ENCODE peak calls at places on chromosomes 1 and 21, in six cellular contexts. One of them, this sample, is unnamed.

GRCh38 chr1:206829875-206830274 is 35.5 kb upstream of the IL20 start:
- DNase-seq in K562: no peak
- DNase-seq in HepG2: no peak
- DNase-seq in SK-N-SH: no peak
- DNase-seq in HCT116: no peak
- DNase-seq in GM12878: no peak
- DNase-seq in this sample: no peak

GRCh38 chr1:108125312-108126138 is 74.6 kb downstream of the SLC25A24 start:
- DNase-seq in K562: peak
- DNase-seq in HepG2: peak
- DNase-seq in SK-N-SH: peak
- DNase-seq in HCT116: peak
- DNase-seq in GM12878: peak
- DNase-seq in this sample: peak

GRCh38 chr1:171139890-171140289 is 45.2 kb upstream of the FMO2 start:
- DNase-seq in K562: no peak
- DNase-seq in HepG2: no peak
- DNase-seq in SK-N-SH: no peak
- DNase-seq in HCT116: no peak
- DNase-seq in GM12878: no peak
- DNase-seq in this sample: no peak

GRCh38 chr1:119276558-119276957 is 92.0 kb upstream of the HAO2 start:
- DNase-seq in K562: peak
- DNase-seq in HepG2: no peak
- DNase-seq in SK-N-SH: no peak
- DNase-seq in HCT116: no peak
- DNase-seq in GM12878: no peak
- DNase-seq in this sample: no peak

GRCh38 chr1:44911042-44911441 is 68.0 kb upstream of the PTCH2 start:
- DNase-seq in K562: no peak
- DNase-seq in HepG2: no peak
- DNase-seq in SK-N-SH: no peak
- DNase-seq in HCT116: no peak
- DNase-seq in GM12878: no peak
- DNase-seq in this sample: no peak

GRCh38 chr1:45122724-45123123 is 83.7 kb downstream of the ZSWIM5 start:
- DNase-seq in K562: no peak
- DNase-seq in HepG2: no peak
- DNase-seq in SK-N-SH: no peak
- DNase-seq in HCT116: no peak
- DNase-seq in GM12878: no peak
- DNase-seq in this sample: no peak

GRCh38 chr1:170765712-170766330 is 101.9 kb downstream of the PRRX1 start:
- DNase-seq in K562: no peak
- DNase-seq in HepG2: no peak
- DNase-seq in SK-N-SH: no peak
- DNase-seq in HCT116: peak
- DNase-seq in GM12878: no peak
- DNase-seq in this sample: no peak

GRCh38 chr1:51190996-51191395 is 45.1 kb upstream of the RNF11 start:
- DNase-seq in K562: no peak
- DNase-seq in HepG2: no peak
- DNase-seq in SK-N-SH: no peak
- DNase-seq in HCT116: no peak
- DNase-seq in GM12878: no peak
- DNase-seq in this sample: no peak

GRCh38 chr1:217453816-217454215 is 177.1 kb downstream of the GPATCH2 start:
- DNase-seq in K562: no peak
- DNase-seq in HepG2: no peak
- DNase-seq in SK-N-SH: peak
- DNase-seq in HCT116: no peak
- DNase-seq in GM12878: no peak
- DNase-seq in this sample: no peak

GRCh38 chr1:3529099-3529729 is 74.7 kb downstream of the ARHGEF16 start:
- DNase-seq in K562: no peak
- DNase-seq in HepG2: no peak
- DNase-seq in SK-N-SH: no peak
- DNase-seq in HCT116: no peak
- DNase-seq in GM12878: no peak
- DNase-seq in this sample: no peak

GRCh38 chr1:92805216-92805615 is 20.3 kb upstream of the EVI5 start:
- DNase-seq in K562: no peak
- DNase-seq in HepG2: no peak
- DNase-seq in SK-N-SH: no peak
- DNase-seq in HCT116: no peak
- DNase-seq in GM12878: no peak
- DNase-seq in this sample: no peak

GRCh38 chr1:29236993-29237905 is 927 bp downstream of the PTPRU start:
- DNase-seq in K562: no peak
- DNase-seq in HepG2: peak
- DNase-seq in SK-N-SH: peak
- DNase-seq in HCT116: no peak
- DNase-seq in GM12878: no peak
- DNase-seq in this sample: no peak

GRCh38 chr1:232853994-232854532 is 48.8 kb downstream of the MAP10 start:
- DNase-seq in K562: no peak
- DNase-seq in HepG2: no peak
- DNase-seq in SK-N-SH: no peak
- DNase-seq in HCT116: no peak
- DNase-seq in GM12878: no peak
- DNase-seq in this sample: no peak

GRCh38 chr1:110963666-110964399 is at the start of gene LRIF1:
- DNase-seq in K562: peak
- DNase-seq in HepG2: peak
- DNase-seq in SK-N-SH: peak
- DNase-seq in HCT116: peak
- DNase-seq in GM12878: peak
- DNase-seq in this sample: peak

GRCh38 chr1:219917851-219918466 is 10.4 kb downstream of the SLC30A10 start:
- DNase-seq in K562: no peak
- DNase-seq in HepG2: peak
- DNase-seq in SK-N-SH: no peak
- DNase-seq in HCT116: peak
- DNase-seq in GM12878: no peak
- DNase-seq in this sample: peak

GRCh38 chr1:231626951-231627614 is 493 bp downstream of the DISC1 start:
- DNase-seq in K562: no peak
- DNase-seq in HepG2: peak
- DNase-seq in SK-N-SH: peak
- DNase-seq in HCT116: no peak
- DNase-seq in GM12878: no peak
- DNase-seq in this sample: no peak

GRCh38 chr21:16597768-16598167 is 868.0 kb downstream of the USP25 start:
- DNase-seq in K562: no peak
- DNase-seq in HepG2: no peak
- DNase-seq in SK-N-SH: no peak
- DNase-seq in HCT116: no peak
- DNase-seq in GM12878: no peak
- DNase-seq in this sample: no peak

GRCh38 chr1:89627596-89627962 is 5.3 kb upstream of the LRRC8C start:
- DNase-seq in K562: no peak
- DNase-seq in HepG2: peak
- DNase-seq in SK-N-SH: no peak
- DNase-seq in HCT116: no peak
- DNase-seq in GM12878: no peak
- DNase-seq in this sample: no peak

GRCh38 chr21:39669976-39670671 is 57.4 kb downstream of the B3GALT5 start:
- DNase-seq in K562: no peak
- DNase-seq in HepG2: no peak
- DNase-seq in SK-N-SH: no peak
- DNase-seq in HCT116: no peak
- DNase-seq in GM12878: no peak
- DNase-seq in this sample: no peak

GRCh38 chr1:8649027-8649426 is 168.4 kb downstream of the RERE start:
- DNase-seq in K562: no peak
- DNase-seq in HepG2: no peak
- DNase-seq in SK-N-SH: peak
- DNase-seq in HCT116: no peak
- DNase-seq in GM12878: no peak
- DNase-seq in this sample: no peak

GRCh38 chr1:151998611-151999362 is 5.1 kb upstream of the S100A10 start:
- DNase-seq in K562: no peak
- DNase-seq in HepG2: no peak
- DNase-seq in SK-N-SH: no peak
- DNase-seq in HCT116: no peak
- DNase-seq in GM12878: no peak
- DNase-seq in this sample: no peak

GRCh38 chr21:37620401-37620800 is 253.8 kb downstream of the DYRK1A start:
- DNase-seq in K562: no peak
- DNase-seq in HepG2: no peak
- DNase-seq in SK-N-SH: no peak
- DNase-seq in HCT116: no peak
- DNase-seq in GM12878: no peak
- DNase-seq in this sample: no peak

GRCh38 chr1:2443285-2444137 is 31.1 kb upstream of the PEX10 start:
- DNase-seq in K562: no peak
- DNase-seq in HepG2: no peak
- DNase-seq in SK-N-SH: peak
- DNase-seq in HCT116: no peak
- DNase-seq in GM12878: no peak
- DNase-seq in this sample: no peak

GRCh38 chr21:43639470-43640178 is 19.7 kb downstream of the HSF2BP start:
- DNase-seq in K562: no peak
- DNase-seq in HepG2: peak
- DNase-seq in SK-N-SH: no peak
- DNase-seq in HCT116: no peak
- DNase-seq in GM12878: no peak
- DNase-seq in this sample: no peak

GRCh38 chr1:209937996-209938959 is at the start of gene SYT14:
- DNase-seq in K562: no peak
- DNase-seq in HepG2: no peak
- DNase-seq in SK-N-SH: peak
- DNase-seq in HCT116: no peak
- DNase-seq in GM12878: no peak
- DNase-seq in this sample: no peak
- TF ChIP-seq CTCF in K562: no peak
- TF ChIP-seq CTCF in HepG2: no peak
- TF ChIP-seq CTCF in SK-N-SH: peak
- TF ChIP-seq CTCF in HCT116: no peak
- TF ChIP-seq CTCF in GM12878: no peak
- TF ChIP-seq CTCF in this sample: no peak

GRCh38 chr1:94856868-94857267 is 36.7 kb downstream of the SLC44A3 start:
- DNase-seq in K562: no peak
- DNase-seq in HepG2: no peak
- DNase-seq in SK-N-SH: no peak
- DNase-seq in HCT116: no peak
- DNase-seq in GM12878: no peak
- DNase-seq in this sample: no peak

GRCh38 chr1:94855307-94855700 is 35.1 kb downstream of the SLC44A3 start:
- DNase-seq in K562: no peak
- DNase-seq in HepG2: no peak
- DNase-seq in SK-N-SH: no peak
- DNase-seq in HCT116: no peak
- DNase-seq in GM12878: no peak
- DNase-seq in this sample: no peak

GRCh38 chr1:94859157-94859556 is 39.0 kb downstream of the SLC44A3 start:
- DNase-seq in K562: no peak
- DNase-seq in HepG2: no peak
- DNase-seq in SK-N-SH: peak
- DNase-seq in HCT116: no peak
- DNase-seq in GM12878: no peak
- DNase-seq in this sample: no peak

GRCh38 chr1:94856004-94856403 is 35.8 kb downstream of the SLC44A3 start:
- DNase-seq in K562: no peak
- DNase-seq in HepG2: no peak
- DNase-seq in SK-N-SH: no peak
- DNase-seq in HCT116: no peak
- DNase-seq in GM12878: no peak
- DNase-seq in this sample: no peak

DNA sequence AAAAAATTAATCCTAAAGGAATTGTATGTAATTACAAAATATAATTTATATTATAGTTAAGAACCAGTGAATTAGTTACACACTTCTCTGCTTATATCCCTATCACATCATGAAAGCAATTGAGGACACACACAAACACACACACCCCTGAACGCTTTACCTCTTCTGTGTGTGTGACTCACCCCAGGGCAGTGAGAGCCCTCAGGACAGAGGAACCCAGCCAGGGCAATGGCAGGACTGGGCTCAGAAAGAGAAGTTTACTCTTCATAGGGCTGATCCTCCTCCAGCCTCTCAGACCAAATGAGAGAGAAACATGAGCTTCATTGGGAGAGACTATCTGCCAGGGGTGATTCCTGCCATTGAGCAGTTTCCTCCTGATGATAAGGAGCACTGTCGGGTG is 38.1 kb downstream of the SLC44A3 start:
- DNase-seq in K562: no peak
- DNase-seq in HepG2: no peak
- DNase-seq in SK-N-SH: no peak
- DNase-seq in HCT116: no peak
- DNase-seq in GM12878: no peak
- DNase-seq in this sample: no peak
- TF ChIP-seq SIN3A in K562: no peak
- TF ChIP-seq SIN3A in HepG2: no peak
- TF ChIP-seq SIN3A in SK-N-SH: no peak
- TF ChIP-seq SIN3A in HCT116: no peak
- TF ChIP-seq SIN3A in GM12878: no peak
- TF ChIP-seq SIN3A in this sample: no peak

DNA sequence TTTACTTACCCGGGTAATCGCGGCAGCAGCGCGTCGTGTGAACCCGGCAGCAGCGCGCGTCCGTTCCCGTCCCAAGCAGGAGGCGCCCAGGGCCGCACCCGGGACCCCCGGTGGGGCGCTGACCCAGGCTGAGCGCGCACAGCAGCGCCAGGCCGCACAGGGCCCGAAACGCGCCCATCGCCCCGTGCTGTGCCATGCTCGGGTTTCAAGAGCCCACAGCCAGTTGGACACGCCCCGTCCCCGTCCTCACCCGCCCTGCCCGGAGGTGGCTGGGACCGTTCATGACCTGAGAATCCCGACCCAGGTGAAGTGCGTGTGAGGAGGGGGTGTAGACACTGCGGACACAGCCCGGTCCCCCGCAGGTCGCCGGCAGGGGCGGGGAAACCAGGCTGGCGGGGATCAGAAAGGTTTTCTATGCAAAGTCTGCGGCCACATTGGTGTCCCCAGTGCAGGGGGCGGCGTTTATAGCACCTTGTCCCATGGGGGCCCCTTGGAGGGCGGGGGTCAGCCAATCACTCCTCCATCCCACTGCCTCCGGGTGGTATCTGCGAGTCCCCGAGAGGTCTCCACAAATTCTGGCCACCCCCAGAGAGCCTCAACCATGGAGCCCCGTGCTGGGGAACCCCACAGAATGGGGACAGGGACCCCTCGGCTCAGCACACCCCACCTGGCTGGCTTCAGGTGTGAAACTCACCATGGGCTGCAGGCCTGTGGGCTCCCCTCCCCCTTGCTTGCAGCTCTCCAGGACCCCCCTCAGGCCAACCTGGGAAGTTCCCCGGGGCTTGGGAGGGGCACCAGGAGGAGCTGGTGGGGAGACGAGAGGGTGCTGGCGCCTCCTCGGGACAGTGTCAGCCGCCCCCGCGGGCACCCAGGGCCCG is at the start of gene TNFRSF18:
- DNase-seq in K562: no peak
- DNase-seq in HepG2: no peak
- DNase-seq in SK-N-SH: peak
- DNase-seq in HCT116: peak
- DNase-seq in GM12878: no peak
- DNase-seq in this sample: no peak
- TF ChIP-seq REST in K562: no peak
- TF ChIP-seq REST in HepG2: no peak
- TF ChIP-seq REST in SK-N-SH: no peak
- TF ChIP-seq REST in HCT116: no peak
- TF ChIP-seq REST in GM12878: no peak
- TF ChIP-seq REST in this sample: no peak

GRCh38 chr1:79362470-79362869 is 355.9 kb upstream of the ADGRL4 start:
- DNase-seq in K562: no peak
- DNase-seq in HepG2: no peak
- DNase-seq in SK-N-SH: no peak
- DNase-seq in HCT116: no peak
- DNase-seq in GM12878: no peak
- DNase-seq in this sample: no peak
- TF ChIP-seq CTCF in K562: no peak
- TF ChIP-seq CTCF in HepG2: no peak
- TF ChIP-seq CTCF in SK-N-SH: peak
- TF ChIP-seq CTCF in HCT116: no peak
- TF ChIP-seq CTCF in GM12878: no peak
- TF ChIP-seq CTCF in this sample: no peak

This sample was measured in Panc1.